ENCODE peak calls at places on chromosome 10, in seven cellular contexts. J is HepG2, S is WTC11, Y is HCT116, N is H1, B is K562, R is GM12878. M is an unnamed sample.
A peak's percentile ranks its signal among the peaks of the same experiment; 100 is the strongest.

GRCh38 chr10:110209399-110209925 is 2.1 kb downstream of the MXI1 start:
- DNase-seq in S (peak; percentile 49), Y (peak; percentile 59), N (peak; percentile 59), J (no peak), B (peak; percentile 59), R (no peak), M (peak; percentile 57)

GRCh38 chr10:73810735-73811465 is 498 bp downstream of the NDST2 start:
- DNase-seq in Y (no peak), J (no peak), N (peak; percentile 75), R (no peak), S (peak; percentile 63), B (peak; percentile 65), M (peak; percentile 30)

GRCh38 chr10:4596951-4597350 is 229.1 kb upstream of the AKR1E2 start:
- DNase-seq in N (no peak), R (no peak), Y (no peak), B (no peak), J (no peak), S (no peak), M (no peak)

GRCh38 chr10:26714816-26715487 is 17.5 kb downstream of the PDSS1 start:
- DNase-seq in Y (no peak), N (no peak), B (no peak), S (no peak), R (no peak), J (peak; percentile 70), M (no peak)

GRCh38 chr10:128150045-128150493 is 23.8 kb upstream of the MKI67 start:
- DNase-seq in B (peak; percentile 80), J (no peak), R (no peak), Y (peak; percentile 53), S (peak; percentile 83), N (peak; percentile 92), M (peak; percentile 94)

GRCh38 chr10:119357389-119358139 is 150.2 kb downstream of the GRK5 start:
- DNase-seq in R (no peak), J (no peak), Y (no peak), S (no peak), B (no peak), N (no peak), M (no peak)

GRCh38 chr10:28250358-28250757 is 52.5 kb downstream of the MPP7 start:
- DNase-seq in N (no peak), B (no peak), S (no peak), R (no peak), J (no peak), Y (no peak), M (no peak)

GRCh38 chr10:98921381-98921780 is 314.3 kb downstream of the HPSE2 start:
- DNase-seq in N (no peak), R (no peak), S (no peak), B (no peak), Y (no peak), J (no peak), M (no peak)

DNA sequence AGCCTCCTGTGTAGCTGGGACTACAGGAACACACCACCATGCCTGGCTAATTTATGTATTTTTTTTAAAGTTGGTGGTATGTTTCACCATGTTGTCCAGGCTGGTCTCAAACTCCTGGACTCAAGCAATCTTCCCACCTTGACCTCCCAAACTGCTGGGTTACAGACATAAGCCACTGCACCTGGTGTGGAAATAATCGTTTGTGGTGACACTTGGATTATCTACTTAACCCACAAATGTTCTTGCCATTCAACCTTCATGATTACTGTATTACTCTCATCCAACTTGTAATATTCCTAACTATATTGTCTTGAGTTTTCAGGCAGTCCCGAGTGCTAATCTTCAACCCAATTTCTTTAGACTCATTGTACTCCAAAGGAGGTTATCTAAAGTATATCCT is 9.6 kb upstream of the SRGN start:
- DNase-seq in B (no peak), S (no peak), J (no peak), Y (no peak), N (no peak), R (no peak), M (no peak)
- TF ChIP-seq SP1 in B (no peak), S (no peak), J (no peak), Y (no peak), N (no peak), R (no peak), M (no peak)

DNA sequence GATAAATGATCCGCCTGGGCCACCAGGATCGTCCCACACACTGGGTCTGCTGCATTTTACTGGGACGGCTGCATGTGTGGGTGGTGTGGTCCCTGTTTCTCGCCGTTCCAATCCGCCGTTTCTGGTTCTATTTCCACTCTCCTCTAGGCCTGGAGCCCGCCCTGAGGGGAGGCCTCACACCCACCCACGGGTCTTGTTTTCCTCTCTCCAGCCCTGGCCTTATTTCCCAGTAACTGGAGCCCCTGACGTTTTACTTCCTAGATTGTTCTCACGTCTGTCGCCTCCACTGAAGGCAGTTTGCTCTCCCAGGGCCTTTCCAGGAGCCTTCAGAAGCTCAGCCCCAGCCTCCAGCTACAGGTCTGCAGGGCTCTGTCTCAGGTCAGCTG is 30.7 kb downstream of the CFAP46 start:
- DNase-seq in Y (no peak), N (no peak), B (no peak), J (no peak), S (no peak), R (no peak), M (no peak)
- TF ChIP-seq SP1 in Y (no peak), N (no peak), B (no peak), J (no peak), S (no peak), R (no peak), M (no peak)

GRCh38 chr10:102643346-102644065 is 773 bp upstream of the TRIM8 start:
- DNase-seq in S (peak; percentile 63), J (peak; percentile 70), R (no peak), N (peak; percentile 72), Y (peak; percentile 38), B (peak; percentile 72), M (peak; percentile 46)

GRCh38 chr10:102641398-102641797 is 2.9 kb upstream of the TRIM8 start:
- DNase-seq in S (no peak), Y (no peak), N (no peak), R (no peak), B (peak; percentile 43), J (peak; percentile 51), M (no peak)

GRCh38 chr10:102644066-102644645 is at the start of gene TRIM8:
- DNase-seq in J (peak; percentile 55), Y (no peak), N (peak; percentile 65), B (peak; percentile 62), R (no peak), S (peak; percentile 54), M (peak; percentile 48)

GRCh38 chr10:102641880-102642552 is 2.3 kb upstream of the TRIM8 start:
- DNase-seq in Y (peak; percentile 96), R (peak; percentile 90), J (peak; percentile 94), N (peak; percentile 94), S (peak; percentile 99), B (peak; percentile 96), M (peak; percentile 95)

DNA sequence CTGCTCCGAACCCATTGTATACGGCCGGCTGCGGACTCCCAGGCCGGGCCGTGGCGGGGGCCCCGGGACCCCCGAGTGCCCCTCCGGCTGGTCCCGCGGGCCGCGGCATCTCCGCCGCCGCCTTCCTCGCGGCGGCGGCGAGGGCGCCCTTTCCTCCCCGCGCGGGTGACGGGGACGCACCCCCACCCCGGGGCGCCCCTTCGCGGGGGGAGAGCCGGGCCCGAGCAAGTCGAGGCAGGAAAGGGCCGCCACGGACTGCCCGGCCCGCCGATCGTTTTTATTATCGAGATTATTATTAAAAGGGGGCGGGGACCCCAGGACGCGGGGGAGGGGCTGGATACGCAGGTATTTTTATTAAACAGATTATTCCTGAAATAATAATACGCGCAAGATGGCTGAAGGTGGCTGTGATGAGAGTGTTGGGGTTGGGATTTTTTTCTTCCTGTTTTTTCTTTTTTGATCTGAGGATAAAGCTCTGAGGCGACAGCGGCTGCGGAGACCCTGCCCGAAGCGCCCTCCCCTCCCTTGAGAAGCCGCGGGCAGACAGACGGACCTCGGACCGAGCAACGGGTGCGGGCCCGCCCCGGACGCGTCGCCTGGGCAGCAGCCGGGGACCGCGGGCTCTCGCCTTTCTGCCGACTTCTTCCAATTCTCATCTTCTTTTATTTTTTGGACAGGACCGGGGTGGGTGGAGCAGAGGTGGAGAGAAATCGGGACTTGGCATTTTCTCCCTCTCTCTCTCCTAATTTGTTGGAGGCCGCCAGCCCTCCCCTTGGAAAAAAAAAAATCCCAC is 1.5 kb upstream of the TRIM8 start:
- DNase-seq in Y (peak; percentile 29), J (peak; percentile 50), N (peak; percentile 63), R (no peak), B (peak; percentile 31), S (peak; percentile 52), M (no peak)
- TF ChIP-seq SP1 in Y (no peak), J (no peak), N (peak; percentile 33), R (no peak), B (no peak), S (no peak), M (no peak)

GRCh38 chr10:557792-558328 is 131.6 kb downstream of the DIP2C start:
- DNase-seq in R (no peak), N (no peak), Y (peak; percentile 3), S (peak; percentile 32), B (peak; percentile 3), J (no peak), M (peak; percentile 36)
- TF ChIP-seq SP1 in R (no peak), N (no peak), Y (no peak), S (no peak), B (no peak), J (no peak), M (no peak)

M was measured in HEK293T.